ENCODE peak calls at places on chromosomes 6 and 20, in four cellular contexts. X is GM12878, I is WTC11, P is HepG2. F is an unnamed sample.

GRCh38 chr20:62359491-62360121 is 7.5 kb downstream of the LAMA5 start:
- DNase-seq in P (no peak), X (no peak), I (peak), F (peak)

GRCh38 chr20:41094656-41095055 is 42.7 kb upstream of the PLCG1 start:
- DNase-seq in I (no peak), X (no peak), P (no peak), F (no peak)

GRCh38 chr6:90151827-90152449 is 144.7 kb downstream of the BACH2 start:
- DNase-seq in X (no peak), P (no peak), I (no peak), F (no peak)

GRCh38 chr6:156438519-156438918 is 338.7 kb upstream of the ARID1B start:
- DNase-seq in P (no peak), I (no peak), X (no peak), F (no peak)

GRCh38 chr20:18615020-18615652 is 27.3 kb downstream of the DTD1 start:
- DNase-seq in I (no peak), X (no peak), P (no peak), F (no peak)

GRCh38 chr20:50130995-50131394 is 18.0 kb upstream of the UBE2V1 start:
- DNase-seq in I (no peak), P (no peak), X (no peak), F (no peak)

GRCh38 chr20:54276577-54277169 is 68.8 kb downstream of the PFDN4 start:
- DNase-seq in P (no peak), X (no peak), I (no peak), F (no peak)

GRCh38 chr6:165308926-165309731 is at the start of gene C6orf118:
- DNase-seq in X (no peak), P (no peak), I (peak), F (no peak)

GRCh38 chr6:161091972-161092701 is 100.6 kb downstream of the MAP3K4 start:
- DNase-seq in P (no peak), X (no peak), I (no peak), F (no peak)

GRCh38 chr6:57822896-57823358 is 505.5 kb downstream of the PRIM2 start:
- DNase-seq in P (no peak), I (peak), X (no peak), F (no peak)

GRCh38 chr6:42046491-42047219 is 3.7 kb upstream of the TAF8 start:
- DNase-seq in P (no peak), X (no peak), I (no peak), F (peak)

GRCh38 chr6:30820196-30820595 is 64.1 kb upstream of the DDR1 start:
- DNase-seq in X (no peak), I (no peak), P (peak), F (peak)

GRCh38 chr20:973785-974194 is 28.3 kb downstream of the RSPO4 start:
- DNase-seq in X (peak), P (peak), I (peak), F (peak)

GRCh38 chr6:55088896-55089295 is 85.4 kb upstream of the HCRTR2 start:
- DNase-seq in X (no peak), I (no peak), P (no peak), F (no peak)

GRCh38 chr6:139236105-139236504 is 55.7 kb downstream of the TXLNB start:
- DNase-seq in P (no peak), X (no peak), I (no peak), F (no peak)

GRCh38 chr6:20227350-20227749 is 15.1 kb upstream of the MBOAT1 start:
- DNase-seq in I (no peak), P (no peak), X (no peak), F (no peak)

GRCh38 chr6:91366781-91367180 is 779.9 kb upstream of the MAP3K7 start:
- DNase-seq in X (no peak), I (no peak), P (no peak), F (no peak)

DNA sequence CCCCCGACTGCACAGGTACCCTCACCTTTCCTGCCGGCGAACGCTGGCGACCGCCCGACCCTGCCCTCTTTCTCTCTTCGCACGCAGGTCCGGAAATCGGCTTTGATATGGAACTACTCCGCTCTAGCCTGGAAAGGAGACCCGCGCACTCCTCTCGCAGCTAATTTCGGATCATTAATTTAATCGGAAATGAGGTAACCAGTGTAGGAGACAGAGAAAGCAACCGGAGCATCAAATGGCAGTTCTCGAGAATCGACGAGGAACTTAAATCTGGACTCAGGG is 946 bp upstream of the ATXN1 start:
- DNase-seq in X (no peak), P (no peak), I (no peak), F (no peak)
- TF ChIP-seq ETV6 in X (no peak), P (no peak), I (no peak), F (no peak)

GRCh38 chr6:15080895-15081294 is 165.0 kb upstream of the JARID2 start:
- DNase-seq in P (no peak), I (no peak), X (no peak), F (peak)

GRCh38 chr6:15082708-15083107 is 163.2 kb upstream of the JARID2 start:
- DNase-seq in P (no peak), X (no peak), I (no peak), F (no peak)

GRCh38 chr6:15077964-15078363 is 167.9 kb upstream of the JARID2 start:
- DNase-seq in P (no peak), I (peak), X (no peak), F (no peak)

GRCh38 chr6:15079288-15079817 is 166.5 kb upstream of the JARID2 start:
- DNase-seq in I (no peak), X (no peak), P (peak), F (peak)

DNA sequence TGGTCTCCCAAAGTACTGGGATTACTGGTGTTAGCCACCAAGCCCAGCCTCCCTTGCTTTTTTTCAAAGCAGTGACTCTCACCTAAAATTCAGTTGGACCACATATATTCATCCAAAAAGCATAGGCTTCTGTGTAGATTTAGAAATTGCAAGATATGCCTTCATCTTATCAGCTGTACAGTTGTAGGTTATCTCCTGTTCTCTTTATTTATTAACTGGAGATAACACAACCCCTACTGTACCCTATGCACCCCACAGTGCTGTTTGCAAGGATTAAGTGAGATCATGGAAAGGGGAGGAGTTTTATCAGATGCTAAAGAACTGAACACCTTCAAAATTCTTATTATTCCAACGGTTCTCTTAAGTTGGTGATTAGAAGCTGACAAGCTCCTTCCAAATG is 164.4 kb upstream of the JARID2 start:
- DNase-seq in I (no peak), X (no peak), P (no peak), F (no peak)
- TF ChIP-seq ETV6 in I (no peak), X (no peak), P (no peak), F (no peak)

GRCh38 chr20:22101606-22102005 is 396.1 kb downstream of the PAX1 start:
- DNase-seq in X (no peak), I (no peak), P (no peak), F (no peak)

GRCh38 chr20:22106308-22106938 is 401.0 kb downstream of the PAX1 start:
- DNase-seq in I (no peak), P (peak), X (no peak), F (peak)
- TF ChIP-seq ETV6 in I (no peak), P (no peak), X (no peak), F (no peak)

DNA sequence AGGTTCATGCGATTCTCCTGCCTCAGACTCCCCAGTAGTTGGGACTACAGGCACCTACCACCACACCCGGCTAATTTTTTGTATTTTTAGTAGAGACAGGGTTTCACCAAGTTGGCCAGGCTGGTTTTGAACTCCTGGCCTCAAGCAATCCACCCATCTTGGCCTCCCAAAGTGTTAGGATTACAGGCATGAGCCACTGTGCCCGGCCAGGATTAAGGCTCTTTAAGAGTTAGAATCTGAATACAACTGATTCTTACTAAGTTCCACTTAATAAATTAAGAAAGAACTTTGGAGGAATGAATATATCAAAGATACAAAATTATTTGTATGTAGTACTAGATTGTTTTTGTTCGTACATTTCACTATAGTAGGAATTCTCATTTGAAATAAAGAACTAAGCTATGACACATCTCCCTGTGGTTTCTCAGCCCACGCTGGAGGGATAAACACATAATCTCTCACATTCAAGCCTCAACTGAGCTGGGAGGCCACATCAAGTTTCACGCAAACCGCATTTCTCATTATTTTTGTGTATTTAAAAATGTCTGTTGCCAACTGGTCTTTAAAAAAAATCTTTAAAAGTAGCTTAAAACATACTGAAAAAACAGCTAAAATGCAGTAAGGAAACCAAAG is 34.2 kb downstream of the DTNBP1 start:
- DNase-seq in P (no peak), X (no peak), I (no peak), F (peak)
- TF ChIP-seq ETV6 in P (no peak), X (no peak), I (no peak), F (no peak)

GRCh38 chr6:163711615-163712568 is 297.4 kb downstream of the QKI start:
- DNase-seq in I (no peak), P (peak), X (peak), F (no peak)
- TF ChIP-seq ETV6 in I (no peak), P (no peak), X (peak), F (no peak)